ENCODE peak calls at places on chromosomes 13 and 19, in seven cellular contexts. U, Q, B, I, L, R and Z are unnamed samples.

GRCh38 chr13:93552596-93552995 is 326.0 kb downstream of the GPC6 start:
- DNase-seq in U (no peak), R (no peak), I (no peak), Q (no peak), L (no peak), B (no peak), Z (no peak)

GRCh38 chr13:77898097-77898496 is 20.5 kb downstream of the EDNRB start:
- DNase-seq in B (no peak), R (no peak), U (no peak), L (no peak), Q (no peak), I (no peak), Z (no peak)

GRCh38 chr13:71619096-71619495 is 247.9 kb downstream of the DACH1 start:
- DNase-seq in L (no peak), Q (no peak), B (no peak), I (no peak), R (no peak), U (no peak), Z (no peak)

GRCh38 chr19:19461671-19462622 is 53.4 kb downstream of the TSSK6 start:
- DNase-seq in U (peak; percentile 85), I (no peak), Q (peak; percentile 75), R (peak; percentile 64), L (no peak), B (peak; percentile 69), Z (peak; percentile 38)

GRCh38 chr13:98216135-98216565 is 39.1 kb upstream of the RNF113B start:
- DNase-seq in L (no peak), R (peak; percentile 57), Q (no peak), B (no peak), I (no peak), U (no peak), Z (peak; percentile 37)

GRCh38 chr13:98454389-98454881 is 122.5 kb downstream of the STK24 start:
- DNase-seq in R (no peak), L (no peak), I (no peak), Q (no peak), U (no peak), B (no peak), Z (peak; percentile 88)

GRCh38 chr13:99960663-99961440 is 10.7 kb downstream of the ZIC5 start:
- DNase-seq in L (peak; percentile 34), B (no peak), I (no peak), R (no peak), Q (no peak), U (peak; percentile 39), Z (no peak)

GRCh38 chr19:6521718-6522646 is 8.8 kb upstream of the TNFSF9 start:
- DNase-seq in Q (no peak), I (no peak), B (no peak), L (no peak), U (no peak), R (no peak), Z (no peak)

GRCh38 chr13:101757446-101758039 is 305.1 kb downstream of the ITGBL1 start:
- DNase-seq in R (no peak), U (peak; percentile 9), L (no peak), B (no peak), I (no peak), Q (no peak), Z (peak; percentile 70)

GRCh38 chr19:56066152-56067023 is 54.7 kb downstream of the ZNF787 start:
- DNase-seq in L (no peak), B (peak; percentile 69), I (no peak), Q (peak; percentile 83), R (peak; percentile 42), U (peak; percentile 77), Z (peak; percentile 76)

GRCh38 chr13:98802999-98803666 is 50.7 kb upstream of the SLC15A1 start:
- DNase-seq in Q (no peak), B (no peak), U (no peak), L (no peak), I (no peak), R (no peak), Z (no peak)

GRCh38 chr19:39507715-39508364 is 7.1 kb upstream of the SELENOV start:
- DNase-seq in Q (no peak), R (no peak), B (no peak), U (peak; percentile 44), I (no peak), L (no peak), Z (no peak)

GRCh38 chr19:47229674-47230121 is 1.3 kb downstream of the BBC3 start:
- DNase-seq in I (no peak), U (no peak), B (peak; percentile 59), L (no peak), R (no peak), Q (no peak), Z (peak; percentile 48)

GRCh38 chr13:44815507-44816074 is 173.7 kb downstream of the NUFIP1 start:
- DNase-seq in I (no peak), R (no peak), Q (no peak), U (peak; percentile 41), B (peak; percentile 24), L (peak; percentile 88), Z (peak; percentile 97)

GRCh38 chr19:16206637-16207036 is 8.9 kb downstream of the AP1M1 start:
- DNase-seq in Q (peak; percentile 55), L (no peak), B (no peak), I (no peak), R (no peak), U (no peak), Z (no peak)
- H3K36me3 ChIP-seq in Q (peaks cover 81% of the 10 kb centered on the region), L (peaks cover 54% of the 10 kb centered on the region), B (no peaks in the 10 kb centered on the region), I (no peaks in the 10 kb centered on the region), R (peaks cover 96% of the 10 kb centered on the region), U (no peaks in the 10 kb centered on the region), Z (peaks cover 87% of the 10 kb centered on the region)

GRCh38 chr19:48616041-48616436 is 1.2 kb upstream of the FAM83E start:
- DNase-seq in I (no peak), U (no peak), B (peak; percentile 33), L (no peak), R (no peak), Q (no peak), Z (no peak)
- H3K4me1 ChIP-seq in I (peaks cover 21% of the 10 kb centered on the region), U (peaks cover 46% of the 10 kb centered on the region), B (peaks cover 17% of the 10 kb centered on the region), L (peaks cover 25% of the 10 kb centered on the region), R (peaks cover 19% of the 10 kb centered on the region), Q (peaks cover 27% of the 10 kb centered on the region), Z (peaks cover 26% of the 10 kb centered on the region)

DNA sequence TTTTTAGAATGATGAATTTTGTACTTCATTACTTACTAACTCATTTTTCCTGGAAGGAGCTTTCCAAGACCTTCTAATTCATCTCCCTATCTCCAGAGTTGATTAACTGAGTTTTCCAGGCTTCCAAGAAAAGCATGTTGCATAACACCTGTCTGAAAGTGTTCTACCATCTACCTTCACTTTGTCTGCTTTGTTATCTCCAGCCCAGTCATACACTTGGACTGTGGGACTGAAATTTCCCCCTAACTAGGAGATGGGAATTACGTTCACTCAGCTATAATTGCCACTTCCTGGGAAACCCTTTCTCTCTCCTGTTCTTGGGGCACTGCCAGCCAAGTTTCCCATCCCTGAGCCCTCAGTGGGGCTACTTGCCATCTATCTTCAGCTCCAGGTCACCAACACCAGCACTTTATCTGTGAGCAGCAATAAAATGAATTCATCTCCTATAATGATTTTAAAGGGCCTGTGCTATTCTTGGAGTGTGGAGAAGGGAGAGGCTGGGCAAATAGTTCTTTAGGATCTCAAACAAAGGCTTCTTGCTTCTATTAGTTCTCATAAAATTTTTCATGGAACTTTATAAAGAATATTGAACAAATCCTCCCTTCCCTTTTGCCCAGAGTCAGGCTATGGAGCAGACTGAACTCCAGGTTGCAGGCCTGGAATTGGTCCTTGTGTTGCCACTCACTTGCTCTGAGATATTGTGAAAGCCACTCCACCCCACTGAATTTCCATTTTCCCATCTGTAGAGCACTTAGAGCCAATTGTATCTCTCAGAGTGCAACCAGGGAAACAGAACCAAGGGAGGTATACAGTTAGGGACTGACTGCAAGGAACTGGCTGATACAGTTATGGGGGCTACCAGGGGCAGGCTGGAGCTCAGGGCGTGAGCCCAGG is 17.8 kb upstream of the ATP12A start:
- DNase-seq in I (no peak), Q (no peak), R (no peak), B (peak; percentile 74), U (no peak), L (no peak), Z (no peak)
- H3K36me3 ChIP-seq in I (no peaks in the 10 kb centered on the region), Q (no peaks in the 10 kb centered on the region), R (no peaks in the 10 kb centered on the region), B (no peaks in the 10 kb centered on the region), U (no peaks in the 10 kb centered on the region), L (no peaks in the 10 kb centered on the region), Z (no peaks in the 10 kb centered on the region)

GRCh38 chr13:32642316-32642715 is 56.1 kb downstream of the PDS5B start:
- DNase-seq in U (no peak), Q (no peak), I (no peak), B (no peak), R (no peak), L (no peak), Z (no peak)
- H3K4me1 ChIP-seq in U (peaks cover 9% of the 10 kb centered on the region), Q (peaks cover 15% of the 10 kb centered on the region), I (peaks cover 19% of the 10 kb centered on the region), B (no peaks in the 10 kb centered on the region), R (peaks cover 9% of the 10 kb centered on the region), L (no peaks in the 10 kb centered on the region), Z (no peaks in the 10 kb centered on the region)

GRCh38 chr13:37009692-37010091 is 9.1 kb downstream of the EXOSC8 start:
- DNase-seq in I (no peak), L (no peak), R (no peak), Q (no peak), U (no peak), B (no peak), Z (no peak)
- H3K36me3 ChIP-seq in I (peaks cover 4% of the 10 kb centered on the region), L (peaks cover 100% of the 10 kb centered on the region), R (peaks cover 98% of the 10 kb centered on the region), Q (peaks cover 91% of the 10 kb centered on the region), U (peaks cover 51% of the 10 kb centered on the region), B (peaks cover 13% of the 10 kb centered on the region), Z (peaks cover 90% of the 10 kb centered on the region)

GRCh38 chr13:110769097-110769496 is 55.6 kb downstream of the ING1 start:
- DNase-seq in Q (no peak), L (no peak), R (no peak), I (no peak), U (no peak), B (no peak), Z (no peak)
- H3K4me1 ChIP-seq in Q (no peaks in the 10 kb centered on the region), L (no peaks in the 10 kb centered on the region), R (no peaks in the 10 kb centered on the region), I (no peaks in the 10 kb centered on the region), U (no peaks in the 10 kb centered on the region), B (no peaks in the 10 kb centered on the region), Z (no peaks in the 10 kb centered on the region)

GRCh38 chr13:64090311-64090710 is 2674.7 kb upstream of the PCDH20 start:
- DNase-seq in U (no peak), L (no peak), B (no peak), R (no peak), Q (no peak), I (no peak), Z (no peak)
- H3K36me3 ChIP-seq in U (no peaks in the 10 kb centered on the region), L (no peaks in the 10 kb centered on the region), B (no peaks in the 10 kb centered on the region), R (no peaks in the 10 kb centered on the region), Q (no peaks in the 10 kb centered on the region), I (no peaks in the 10 kb centered on the region), Z (no peaks in the 10 kb centered on the region)

GRCh38 chr13:91348906-91349435 is 1.5 kb downstream of the MIR17HG start:
- DNase-seq in L (peak; percentile 76), B (peak; percentile 95), U (peak; percentile 95), I (peak; percentile 95), Q (peak; percentile 96), R (peak; percentile 91), Z (peak; percentile 95)
- H3K4me1 ChIP-seq in L (peaks cover 17% of the 10 kb centered on the region), B (peaks cover 5% of the 10 kb centered on the region), U (peaks cover 44% of the 10 kb centered on the region), I (peaks cover 24% of the 10 kb centered on the region), Q (peaks cover 30% of the 10 kb centered on the region), R (peaks cover 8% of the 10 kb centered on the region), Z (peaks cover 36% of the 10 kb centered on the region)

GRCh38 chr13:112833551-112834257 is 135.3 kb upstream of the MCF2L start:
- DNase-seq in L (no peak), U (no peak), I (no peak), Q (no peak), R (no peak), B (no peak), Z (no peak)
- H3K36me3 ChIP-seq in L (peaks cover 25% of the 10 kb centered on the region), U (no peaks in the 10 kb centered on the region), I (peaks cover 2% of the 10 kb centered on the region), Q (peaks cover 100% of the 10 kb centered on the region), R (peaks cover 90% of the 10 kb centered on the region), B (no peaks in the 10 kb centered on the region), Z (peaks cover 37% of the 10 kb centered on the region)